ENCODE peak calls at places on chromosome 19, in nine cellular contexts. F is PC-3; T is fibroblast of lung; R is Panc1; B is IMR-90; X is thoracic aorta; U is CD4-positive, alpha-beta T cell; A is astrocyte; L is tibial artery. Y is an unnamed sample.

GRCh38 chr19:9538183-9539058 is at the start of gene ZNF426:
- DNase-seq in F (peak; percentile 89), T (peak; percentile 94), R (peak; percentile 32), B (peak; percentile 91), X (peak; percentile 57), U (peak; percentile 82), A (peak; percentile 87), L (peak; percentile 90), Y (peak; percentile 67)

GRCh38 chr19:53980553-53981407 is 10.7 kb upstream of the CACNG6 start:
- DNase-seq in F (peak; percentile 94), T (peak; percentile 4), R (peak; percentile 95), B (peak; percentile 19), X (no peak), U (no peak), A (peak; percentile 54), L (no peak), Y (no peak)

GRCh38 chr19:47013041-47013517 is 6.6 kb upstream of the NPAS1 start:
- DNase-seq in F (peak; percentile 79), T (peak; percentile 64), R (no peak), B (peak; percentile 51), X (no peak), U (peak; percentile 50), A (peak; percentile 15), L (peak; percentile 87), Y (peak; percentile 41)

GRCh38 chr19:4374451-4375163 is 25.7 kb downstream of the SH3GL1 start:
- DNase-seq in F (peak; percentile 90), T (peak; percentile 95), R (peak; percentile 53), B (peak; percentile 87), X (peak; percentile 74), U (no peak), A (peak; percentile 77), L (peak; percentile 96), Y (peak; percentile 70)

GRCh38 chr19:46621191-46622117 is 3.4 kb downstream of the PTGIR start:
- DNase-seq in F (no peak), T (no peak), R (no peak), B (peak; percentile 11), X (no peak), U (no peak), A (no peak), L (peak; percentile 71), Y (no peak)

GRCh38 chr19:55479451-55480230 is 3.2 kb downstream of the ZNF628 start:
- DNase-seq in F (no peak), T (no peak), R (no peak), B (no peak), X (no peak), U (no peak), A (no peak), L (no peak), Y (no peak)

GRCh38 chr19:51365211-51366049 is 758 bp downstream of the ETFB start:
- DNase-seq in F (peak; percentile 60), T (peak; percentile 50), R (no peak), B (peak; percentile 53), X (no peak), U (no peak), A (peak; percentile 42), L (no peak), Y (peak; percentile 32)

GRCh38 chr19:54434112-54434861 is 14.7 kb upstream of the LENG8 start:
- DNase-seq in F (no peak), T (no peak), R (no peak), B (no peak), X (no peak), U (no peak), A (no peak), L (no peak), Y (no peak)

GRCh38 chr19:19217110-19217509 is 5.4 kb downstream of the NCAN start:
- DNase-seq in F (peak; percentile 64), T (peak; percentile 19), R (no peak), B (peak; percentile 16), X (no peak), U (no peak), A (no peak), L (no peak), Y (no peak)

GRCh38 chr19:3506384-3507340 is 551 bp downstream of the FZR1 start:
- DNase-seq in F (peak; percentile 7), T (no peak), R (no peak), B (no peak), X (no peak), U (peak; percentile 13), A (no peak), L (peak; percentile 77), Y (peak; percentile 32)

GRCh38 chr19:29431332-29431731 is 94.5 kb upstream of the VSTM2B start:
- DNase-seq in F (no peak), T (no peak), R (no peak), B (no peak), X (no peak), U (no peak), A (no peak), L (no peak), Y (no peak)

GRCh38 chr19:40539070-40539469 is 37.6 kb upstream of the SHKBP1 start:
- DNase-seq in F (no peak), T (no peak), R (no peak), B (no peak), X (no peak), U (no peak), A (no peak), L (no peak), Y (no peak)

GRCh38 chr19:10961073-10961762 is 388 bp downstream of the SMARCA4 start:
- DNase-seq in F (peak; percentile 35), T (peak; percentile 31), R (no peak), B (no peak), X (no peak), U (no peak), A (no peak), L (no peak), Y (no peak)

GRCh38 chr19:2186071-2186846 is 22.5 kb downstream of the DOT1L start:
- DNase-seq in F (no peak), T (peak; percentile 96), R (no peak), B (peak; percentile 95), X (peak; percentile 62), U (no peak), A (peak; percentile 95), L (peak; percentile 96), Y (peak; percentile 97)

GRCh38 chr19:11446652-11447301 is 11.3 kb downstream of the PRKCSH start:
- DNase-seq in F (peak; percentile 57), T (peak; percentile 27), R (no peak), B (no peak), X (no peak), U (peak; percentile 35), A (no peak), L (no peak), Y (no peak)

GRCh38 chr19:23403024-23403423 is 7.8 kb upstream of the ZNF91 start:
- DNase-seq in F (no peak), T (no peak), R (no peak), B (no peak), X (no peak), U (no peak), A (no peak), L (no peak), Y (no peak)

GRCh38 chr19:23399443-23399842 is 4.2 kb upstream of the ZNF91 start:
- DNase-seq in F (peak; percentile 7), T (no peak), R (no peak), B (no peak), X (no peak), U (no peak), A (no peak), L (no peak), Y (no peak)

GRCh38 chr19:23402388-23402787 is 7.1 kb upstream of the ZNF91 start:
- DNase-seq in F (no peak), T (no peak), R (no peak), B (no peak), X (no peak), U (no peak), A (no peak), L (no peak), Y (no peak)

GRCh38 chr19:23403581-23404324 is 8.5 kb upstream of the ZNF91 start:
- DNase-seq in F (no peak), T (no peak), R (no peak), B (no peak), X (no peak), U (no peak), A (no peak), L (no peak), Y (no peak)

GRCh38 chr19:23401086-23401485 is 5.8 kb upstream of the ZNF91 start:
- DNase-seq in F (no peak), T (no peak), R (no peak), B (no peak), X (no peak), U (no peak), A (no peak), L (no peak), Y (no peak)
- H3K27ac ChIP-seq in F (no peak overlapping the region), T (no peak overlapping the region), R (no peak overlapping the region), B (no peak overlapping the region), X (no peak overlapping the region), U (no peak overlapping the region), A (no peak overlapping the region), L (no peak overlapping the region), Y (no peak overlapping the region)

GRCh38 chr19:42423462-42424344 is 3.5 kb downstream of the LIPE start:
- DNase-seq in F (peak; percentile 81), T (peak; percentile 95), R (no peak), B (peak; percentile 90), X (peak; percentile 59), U (peak; percentile 92), A (peak; percentile 83), L (peak; percentile 76), Y (peak; percentile 74)
- H3K27ac ChIP-seq in F (no peak overlapping the region), T (peak overlapping the region; percentile 53), R (no peak overlapping the region), B (peak overlapping the region; percentile 39), X (no peak overlapping the region), U (peak overlapping the region; percentile 80), A (no peak overlapping the region), L (no peak overlapping the region), Y (peak overlapping the region; percentile 33)

DNA sequence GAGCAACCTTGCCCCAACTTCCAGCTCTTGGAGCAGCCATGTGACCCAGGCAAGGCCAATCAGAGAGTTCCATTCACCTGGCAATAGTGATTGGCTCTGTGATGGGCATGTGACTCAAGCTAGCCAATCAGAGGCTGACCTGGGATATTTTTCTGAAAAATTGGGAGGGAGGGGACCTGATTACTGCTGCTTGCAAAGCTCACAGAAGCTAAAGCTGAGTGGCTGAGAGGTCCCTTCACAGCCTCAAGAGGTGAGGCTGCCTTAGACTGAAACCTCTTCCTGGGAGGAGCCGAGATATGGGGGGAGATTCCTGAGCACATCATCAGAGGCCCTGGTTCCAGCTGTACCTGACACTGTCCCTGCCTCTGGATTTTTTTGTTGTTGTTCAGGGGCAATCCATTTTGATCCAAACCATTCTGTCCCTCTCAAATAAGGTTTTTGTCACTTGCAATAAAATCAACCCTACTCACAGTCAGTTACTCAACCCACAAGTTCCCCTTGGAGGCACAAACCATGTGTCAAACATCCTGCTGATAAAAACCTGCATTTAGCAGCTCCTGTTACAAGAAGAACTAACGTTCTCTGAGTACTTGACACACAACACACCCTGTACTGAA is 4.8 kb downstream of the CIB3 start:
- DNase-seq in F (peak; percentile 61), T (no peak), R (no peak), B (peak; percentile 50), X (no peak), U (no peak), A (peak; percentile 23), L (no peak), Y (no peak)
- H3K27ac ChIP-seq in F (peak overlapping the region; percentile 59), T (no peak overlapping the region), R (no peak overlapping the region), B (no peak overlapping the region), X (no peak overlapping the region), U (no peak overlapping the region), A (no peak overlapping the region), L (no peak overlapping the region), Y (no peak overlapping the region)

DNA sequence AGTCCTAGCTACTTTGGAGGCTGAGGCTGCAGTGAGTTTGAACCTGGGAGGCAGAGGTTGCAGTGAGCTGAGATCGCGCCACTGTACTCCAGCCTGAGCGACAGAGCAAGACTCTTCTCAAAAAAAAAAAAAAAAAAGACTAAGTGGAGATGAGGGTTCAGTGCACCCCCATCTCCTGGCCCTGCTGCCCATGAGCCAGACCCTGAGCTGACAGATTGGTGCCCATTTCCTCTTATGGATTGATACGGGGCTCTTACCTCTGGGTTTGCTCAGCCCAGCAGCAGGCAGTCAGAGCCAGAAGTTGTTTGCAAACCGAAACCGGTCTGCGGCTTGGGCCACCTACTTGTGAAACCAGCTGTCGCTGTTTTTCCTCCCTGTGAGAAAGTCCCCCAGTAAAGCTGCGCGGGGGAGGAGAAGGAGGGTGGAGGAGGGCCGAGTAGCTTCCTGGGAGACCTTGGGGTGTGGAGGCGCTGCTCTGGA is 36.9 kb downstream of the ARRDC2 start:
- DNase-seq in F (peak; percentile 69), T (peak; percentile 60), R (no peak), B (peak; percentile 76), X (no peak), U (peak; percentile 77), A (peak; percentile 44), L (peak; percentile 90), Y (peak; percentile 83)
- H3K27ac ChIP-seq in F (peak overlapping the region; percentile 67), T (no peak overlapping the region), R (peak overlapping the region; percentile 77), B (peak overlapping the region; percentile 21), X (peak overlapping the region; percentile 96), U (peak overlapping the region; percentile 56), A (no peak overlapping the region), L (peak overlapping the region; percentile 79), Y (peak overlapping the region; percentile 81)

Y was measured in gastrocnemius medialis.